ENCODE peak calls at places on chromosomes 11 and 22, in seven cellular contexts. L, R, A, K, N, U and Z are unnamed samples.
A peak's percentile ranks its signal among the peaks of the same experiment; 100 is the strongest.

GRCh38 chr11:13602844-13603243 is 65.6 kb upstream of the FAR1 start:
- DNase-seq in L (no peak), R (no peak), A (no peak), K (peak; percentile 52), N (no peak), U (no peak), Z (no peak)

GRCh38 chr11:77411238-77411637 is 62.7 kb downstream of the PAK1 start:
- DNase-seq in L (peak; percentile 11), R (peak; percentile 4), A (no peak), K (peak; percentile 37), N (no peak), U (peak; percentile 11), Z (peak; percentile 70)

GRCh38 chr11:7906481-7906880 is 24.6 kb downstream of the OR10A6 start:
- DNase-seq in L (no peak), R (no peak), A (no peak), K (peak; percentile 44), N (no peak), U (no peak), Z (no peak)

GRCh38 chr11:91778758-91779157 is 445.9 kb upstream of the FAT3 start:
- DNase-seq in L (no peak), R (no peak), A (no peak), K (no peak), N (no peak), U (no peak), Z (no peak)

GRCh38 chr11:17388609-17389204 is at the start of gene KCNJ11:
- DNase-seq in L (no peak), R (no peak), A (no peak), K (peak; percentile 80), N (no peak), U (no peak), Z (no peak)

GRCh38 chr11:612201-612960 is 3.4 kb downstream of the IRF7 start:
- DNase-seq in L (peak; percentile 30), R (no peak), A (no peak), K (peak; percentile 63), N (peak; percentile 43), U (no peak), Z (peak; percentile 68)

GRCh38 chr11:67615455-67616430 is 9.0 kb downstream of the NDUFV1 start:
- DNase-seq in L (peak; percentile 7), R (no peak), A (no peak), K (peak; percentile 85), N (peak; percentile 22), U (peak; percentile 55), Z (peak; percentile 78)

GRCh38 chr11:69010361-69010891 is 2.6 kb downstream of the MRGPRF start:
- DNase-seq in L (no peak), R (no peak), A (no peak), K (no peak), N (no peak), U (no peak), Z (peak; percentile 35)

GRCh38 chr11:128235958-128236357 is 351.4 kb downstream of the ETS1 start:
- DNase-seq in L (peak; percentile 56), R (no peak), A (no peak), K (no peak), N (no peak), U (no peak), Z (no peak)

GRCh38 chr11:12902784-12903491 is 106.2 kb upstream of the RASSF10 start:
- DNase-seq in L (no peak), R (no peak), A (no peak), K (no peak), N (no peak), U (no peak), Z (no peak)

GRCh38 chr11:87851234-87851633 is 324.0 kb downstream of the RAB38 start:
- DNase-seq in L (peak; percentile 5), R (no peak), A (no peak), K (no peak), N (peak; percentile 30), U (no peak), Z (no peak)

GRCh38 chr22:27406389-27406861 is 395.1 kb downstream of the MN1 start:
- DNase-seq in L (peak; percentile 25), R (no peak), A (no peak), K (no peak), N (no peak), U (no peak), Z (no peak)

GRCh38 chr11:20002312-20003216 is 157.7 kb downstream of the DBX1 start:
- DNase-seq in L (no peak), R (no peak), A (no peak), K (no peak), N (no peak), U (no peak), Z (no peak)

GRCh38 chr11:26065944-26066343 is 266.0 kb upstream of the ANO3 start:
- DNase-seq in L (no peak), R (no peak), A (no peak), K (no peak), N (no peak), U (no peak), Z (no peak)

GRCh38 chr11:64714664-64715063 is 8.3 kb downstream of the NRXN2 start:
- DNase-seq in L (no peak), R (no peak), A (no peak), K (no peak), N (no peak), U (no peak), Z (no peak)

GRCh38 chr11:94593030-94593429 is 25.9 kb downstream of the PIWIL4 start:
- DNase-seq in L (no peak), R (no peak), A (no peak), K (no peak), N (no peak), U (no peak), Z (no peak)

GRCh38 chr11:61481806-61482205 is 26.7 kb upstream of the LRRC10B start:
- DNase-seq in L (no peak), R (no peak), A (no peak), K (no peak), N (no peak), U (no peak), Z (no peak)